ENCODE peak calls at places on chromosomes 16 and 17, in six cellular contexts. I is type B pancreatic cell; E is skeletal muscle cell; B is stimulated activated naive CD8-positive, alpha-beta T cell treated with anti-CD3 and anti-CD28 coated beads, Interleukin-15, amount 100 ng/mL, for 72 hours; T is H7; V is NCI-H1930. W is an unnamed sample.

GRCh38 chr17:31726980-31727427 is 132.0 kb downstream of the COPRS start:
- DNase-seq in I (peak), E (no peak), B (no peak), T (no peak), V (no peak), W (no peak)

GRCh38 chr17:73595068-73595865 is 49.0 kb downstream of the SDK2 start:
- DNase-seq in I (no peak), E (no peak), B (peak), T (peak), V (no peak), W (peak)

GRCh38 chr17:65261682-65262636 is 124.8 kb downstream of the RGS9 start:
- DNase-seq in I (no peak), E (no peak), B (no peak), T (no peak), V (no peak), W (no peak)

GRCh38 chr16:89905511-89906140 is 13.0 kb upstream of the MC1R start:
- DNase-seq in I (no peak), E (no peak), B (no peak), T (no peak), V (no peak), W (no peak)

GRCh38 chr16:67389911-67390815 is 3.1 kb downstream of the TPPP3 start:
- DNase-seq in I (no peak), E (no peak), B (no peak), T (peak), V (no peak), W (peak)

GRCh38 chr16:75311383-75311938 is 60.0 kb upstream of the BCAR1 start:
- DNase-seq in I (no peak), E (no peak), B (no peak), T (no peak), V (no peak), W (no peak)

GRCh38 chr16:57343131-57343731 is 15.4 kb upstream of the CCL22 start:
- DNase-seq in I (no peak), E (no peak), B (no peak), T (no peak), V (no peak), W (no peak)

GRCh38 chr16:71781741-71782140 is 26.9 kb downstream of the AP1G1 start:
- DNase-seq in I (no peak), E (no peak), B (no peak), T (no peak), V (no peak), W (no peak)

GRCh38 chr16:10069374-10069773 is 112.9 kb downstream of the GRIN2A start:
- DNase-seq in I (no peak), E (no peak), B (no peak), T (no peak), V (no peak), W (no peak)

GRCh38 chr16:13014516-13014915 is 113.1 kb downstream of the SHISA9 start:
- DNase-seq in I (no peak), E (no peak), B (no peak), T (peak), V (no peak), W (no peak)

W was measured in AML-193.